ENCODE peak calls at places on chromosomes 6 and 20, in five cellular contexts. Q, Z, F, N and U are unnamed samples.
A peak's percentile ranks its signal among the peaks of the same experiment; 100 is the strongest.

GRCh38 chr6:127342296-127342945 is 988 bp downstream of the ECHDC1 start:
- DNase-seq in Q (no peak), Z (no peak), F (no peak), N (peak; percentile 75), U (no peak)

GRCh38 chr20:64049887-64050260 is 435 bp upstream of the SOX18 start:
- DNase-seq in N (no peak), Q (no peak), F (no peak), Z (no peak), U (no peak)

GRCh38 chr20:25720285-25720684 is 23.6 kb upstream of the ZNF337 start:
- DNase-seq in F (no peak), Q (peak; percentile 25), N (no peak), Z (no peak), U (no peak)

GRCh38 chr20:62929051-62929538 is 2.8 kb upstream of the DIDO1 start:
- DNase-seq in Q (peak; percentile 69), N (peak; percentile 59), Z (peak; percentile 60), F (peak; percentile 83), U (no peak)

GRCh38 chr6:14270142-14270893 is 152.7 kb downstream of the CD83 start:
- DNase-seq in Q (no peak), F (no peak), Z (no peak), N (no peak), U (no peak)

GRCh38 chr20:53510704-53511103 is 82.9 kb downstream of the ZNF217 start:
- DNase-seq in Z (no peak), F (no peak), Q (no peak), N (no peak), U (no peak)

GRCh38 chr6:150016324-150017185 is 8.8 kb downstream of the RAET1L start:
- DNase-seq in Q (peak; percentile 46), F (peak; percentile 58), N (peak; percentile 56), Z (peak; percentile 46), U (peak; percentile 53)

GRCh38 chr6:366972-367794 is 24.4 kb upstream of the IRF4 start:
- DNase-seq in Z (no peak), Q (no peak), F (no peak), N (no peak), U (no peak)

GRCh38 chr20:26209171-26209941 is 512.7 kb upstream of the ZNF337 start:
- DNase-seq in Z (no peak), F (no peak), N (peak; percentile 9), Q (peak; percentile 57), U (no peak)

GRCh38 chr6:154426997-154427396 is 70.4 kb upstream of the IPCEF1 start:
- DNase-seq in Z (no peak), N (no peak), F (no peak), Q (no peak), U (no peak)

GRCh38 chr6:166221636-166222035 is 54.0 kb upstream of the TBXT start:
- DNase-seq in F (no peak), N (no peak), Z (no peak), Q (no peak), U (no peak)

GRCh38 chr20:44471481-44471882 is 4.2 kb upstream of the TTPAL start:
- DNase-seq in F (no peak), Z (no peak), N (peak; percentile 60), Q (no peak), U (no peak)

GRCh38 chr6:108944707-108945685 is 96.8 kb downstream of the ARMC2 start:
- DNase-seq in Q (no peak), N (peak; percentile 75), Z (no peak), F (peak; percentile 76), U (peak; percentile 31)

GRCh38 chr6:87287251-87287650 is 35.1 kb upstream of the SMIM8 start:
- DNase-seq in F (no peak), N (peak; percentile 71), Q (no peak), Z (no peak), U (no peak)

GRCh38 chr6:2244261-2245102 is 923 bp downstream of the GMDS start:
- DNase-seq in F (no peak), N (peak; percentile 41), Z (no peak), Q (no peak), U (no peak)

GRCh38 chr20:10642859-10643559 is 30.8 kb downstream of the JAG1 start:
- DNase-seq in N (no peak), Q (no peak), Z (no peak), F (no peak), U (no peak)

GRCh38 chr6:71480577-71480976 is 192.0 kb downstream of the OGFRL1 start:
- DNase-seq in Q (no peak), F (no peak), N (no peak), Z (no peak), U (no peak)

GRCh38 chr6:88650029-88650619 is 313.3 kb downstream of the RNGTT start:
- DNase-seq in Z (no peak), N (no peak), F (no peak), Q (no peak), U (no peak)

GRCh38 chr6:168035098-168035660 is 37.7 kb downstream of the KIF25 start:
- DNase-seq in N (no peak), F (peak; percentile 79), Q (no peak), Z (peak; percentile 47), U (no peak)

GRCh38 chr6:53691252-53691651 is 25.7 kb upstream of the KLHL31 start:
- DNase-seq in F (no peak), N (no peak), Z (no peak), Q (no peak), U (no peak)

GRCh38 chr20:54318892-54319291 is 111.0 kb downstream of the PFDN4 start:
- DNase-seq in Z (no peak), N (no peak), Q (no peak), F (no peak), U (no peak)

GRCh38 chr6:35552285-35552917 is 39.7 kb upstream of the TULP1 start:
- DNase-seq in Z (no peak), Q (peak; percentile 75), F (no peak), N (peak; percentile 29), U (no peak)

GRCh38 chr6:81265106-81265505 is 487.4 kb downstream of the TENT5A start:
- DNase-seq in Z (no peak), N (no peak), Q (no peak), F (no peak), U (no peak)

GRCh38 chr6:20952605-20953004 is 418.3 kb downstream of the CDKAL1 start:
- DNase-seq in F (no peak), Q (no peak), N (peak; percentile 87), Z (no peak), U (no peak)

GRCh38 chr6:157121897-157122296 is 201.4 kb downstream of the TMEM242 start:
- DNase-seq in Z (no peak), Q (no peak), F (no peak), N (no peak), U (no peak)

GRCh38 chr6:42243046-42243445 is 25.4 kb upstream of the MRPS10 start:
- DNase-seq in Q (no peak), Z (no peak), F (no peak), N (no peak), U (no peak)

GRCh38 chr6:19416811-19417210 is 420.4 kb upstream of the ID4 start:
- DNase-seq in N (peak; percentile 25), Q (no peak), F (no peak), Z (no peak), U (no peak)